ENCODE peak calls at places on chromosomes 1 and 21, in five cellular contexts. One of them, this sample, is unnamed.

GRCh38 chr21:45651921-45652320 is 8.4 kb downstream of the PCBP3 start:
- DNase-seq in transverse colon: no peak
- DNase-seq in HFFc6: no peak
- DNase-seq in mucosa of descending colon: no peak
- DNase-seq in neural crest cell: no peak
- DNase-seq in this sample: no peak

GRCh38 chr1:16026723-16027484 is 5.1 kb downstream of the CLCNKA start:
- DNase-seq in transverse colon: peak; percentile 25
- DNase-seq in HFFc6: no peak
- DNase-seq in mucosa of descending colon: no peak
- DNase-seq in neural crest cell: peak; percentile 69
- DNase-seq in this sample: no peak

GRCh38 chr1:87113313-87113712 is 198.9 kb downstream of the HS2ST1 start:
- DNase-seq in transverse colon: no peak
- DNase-seq in HFFc6: peak; percentile 69
- DNase-seq in mucosa of descending colon: no peak
- DNase-seq in neural crest cell: no peak
- DNase-seq in this sample: no peak

GRCh38 chr21:34510148-34511142 is 1.6 kb downstream of the KCNE1 start:
- DNase-seq in transverse colon: peak; percentile 88
- DNase-seq in HFFc6: peak; percentile 61
- DNase-seq in mucosa of descending colon: peak; percentile 84
- DNase-seq in neural crest cell: peak; percentile 48
- DNase-seq in this sample: no peak

GRCh38 chr1:219271914-219272545 is 98.4 kb downstream of the LYPLAL1 start:
- DNase-seq in transverse colon: no peak
- DNase-seq in HFFc6: no peak
- DNase-seq in mucosa of descending colon: no peak
- DNase-seq in neural crest cell: no peak
- DNase-seq in this sample: no peak

GRCh38 chr1:30400436-30400975 is 322.9 kb downstream of the MATN1 start:
- DNase-seq in transverse colon: no peak
- DNase-seq in HFFc6: no peak
- DNase-seq in mucosa of descending colon: no peak
- DNase-seq in neural crest cell: no peak
- DNase-seq in this sample: no peak

GRCh38 chr1:58670200-58670599 is 29.7 kb downstream of the MYSM1 start:
- DNase-seq in transverse colon: no peak
- DNase-seq in HFFc6: no peak
- DNase-seq in mucosa of descending colon: no peak
- DNase-seq in neural crest cell: no peak
- DNase-seq in this sample: no peak

GRCh38 chr1:33430751-33431593 is at the start of gene PHC2:
- DNase-seq in transverse colon: peak; percentile 96
- DNase-seq in HFFc6: peak; percentile 92
- DNase-seq in mucosa of descending colon: peak; percentile 97
- DNase-seq in neural crest cell: peak; percentile 92
- DNase-seq in this sample: peak; percentile 91

GRCh38 chr1:167627865-167628641 is 2.0 kb upstream of the RCSD1 start:
- DNase-seq in transverse colon: peak; percentile 67
- DNase-seq in HFFc6: no peak
- DNase-seq in mucosa of descending colon: peak; percentile 76
- DNase-seq in neural crest cell: no peak
- DNase-seq in this sample: no peak

GRCh38 chr1:16980473-16981268 is at the start of gene MFAP2:
- DNase-seq in transverse colon: no peak
- DNase-seq in HFFc6: peak; percentile 30
- DNase-seq in mucosa of descending colon: no peak
- DNase-seq in neural crest cell: no peak
- DNase-seq in this sample: no peak

GRCh38 chr21:44935533-44935927 is 4.3 kb upstream of the SLX9 start:
- DNase-seq in transverse colon: no peak
- DNase-seq in HFFc6: no peak
- DNase-seq in mucosa of descending colon: no peak
- DNase-seq in neural crest cell: no peak
- DNase-seq in this sample: no peak

GRCh38 chr21:42520628-42521253 is 7.1 kb downstream of the SLC37A1 start:
- DNase-seq in transverse colon: no peak
- DNase-seq in HFFc6: no peak
- DNase-seq in mucosa of descending colon: no peak
- DNase-seq in neural crest cell: peak; percentile 36
- DNase-seq in this sample: no peak
- TF ChIP-seq CTCF in transverse colon: no peak
- TF ChIP-seq CTCF in HFFc6: peak; percentile 54
- TF ChIP-seq CTCF in mucosa of descending colon: no peak
- TF ChIP-seq CTCF in neural crest cell: peak; percentile 51
- TF ChIP-seq CTCF in this sample: peak; percentile 49

DNA sequence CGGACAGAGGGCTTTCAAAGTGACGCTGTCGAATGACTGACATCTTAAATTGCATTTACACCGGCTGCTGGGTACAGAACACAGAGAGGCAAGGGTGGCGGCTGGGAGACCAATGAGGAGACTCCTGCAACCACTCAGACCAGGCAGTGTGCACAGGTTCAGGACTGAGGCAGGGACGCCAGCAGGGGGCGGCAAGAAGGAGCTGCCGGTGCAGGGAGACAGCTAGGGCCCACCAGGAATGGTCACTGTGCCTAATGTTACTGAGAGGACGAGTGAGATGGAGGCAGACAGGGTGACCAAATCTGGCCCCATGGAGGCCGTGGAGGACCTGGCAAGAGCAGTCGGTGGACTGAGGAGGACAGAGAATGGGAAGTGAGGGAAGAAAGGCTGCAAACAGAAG is 23.5 kb downstream of the GLIS1 start:
- DNase-seq in transverse colon: no peak
- DNase-seq in HFFc6: peak; percentile 14
- DNase-seq in mucosa of descending colon: no peak
- DNase-seq in neural crest cell: peak; percentile 64
- DNase-seq in this sample: no peak
- TF ChIP-seq CTCF in transverse colon: peak; percentile 7
- TF ChIP-seq CTCF in HFFc6: peak; percentile 79
- TF ChIP-seq CTCF in mucosa of descending colon: no peak
- TF ChIP-seq CTCF in neural crest cell: peak; percentile 60
- TF ChIP-seq CTCF in this sample: peak; percentile 58

DNA sequence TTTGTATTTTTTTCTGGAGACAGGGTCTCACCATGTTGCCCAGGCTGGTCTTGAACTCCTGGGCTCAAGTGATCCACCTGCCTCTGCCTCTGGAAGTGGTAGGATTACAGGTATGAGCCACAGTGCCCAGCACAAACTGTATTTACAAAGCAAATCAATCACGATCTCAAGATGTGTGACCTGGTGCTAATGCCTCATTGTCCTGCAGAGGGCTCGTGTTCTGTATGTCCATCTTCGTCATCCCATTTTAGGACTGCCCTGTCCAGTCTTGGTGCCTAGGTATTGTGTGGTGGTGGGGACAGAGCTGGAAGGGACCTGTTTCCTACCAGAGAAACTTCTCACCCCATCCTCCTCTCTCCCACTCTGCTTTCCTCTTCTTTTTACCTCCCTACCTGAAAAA is 20.2 kb downstream of the PROK1 start:
- DNase-seq in transverse colon: no peak
- DNase-seq in HFFc6: no peak
- DNase-seq in mucosa of descending colon: no peak
- DNase-seq in neural crest cell: no peak
- DNase-seq in this sample: no peak
- TF ChIP-seq CTCF in transverse colon: no peak
- TF ChIP-seq CTCF in HFFc6: no peak
- TF ChIP-seq CTCF in mucosa of descending colon: no peak
- TF ChIP-seq CTCF in neural crest cell: no peak
- TF ChIP-seq CTCF in this sample: no peak

DNA sequence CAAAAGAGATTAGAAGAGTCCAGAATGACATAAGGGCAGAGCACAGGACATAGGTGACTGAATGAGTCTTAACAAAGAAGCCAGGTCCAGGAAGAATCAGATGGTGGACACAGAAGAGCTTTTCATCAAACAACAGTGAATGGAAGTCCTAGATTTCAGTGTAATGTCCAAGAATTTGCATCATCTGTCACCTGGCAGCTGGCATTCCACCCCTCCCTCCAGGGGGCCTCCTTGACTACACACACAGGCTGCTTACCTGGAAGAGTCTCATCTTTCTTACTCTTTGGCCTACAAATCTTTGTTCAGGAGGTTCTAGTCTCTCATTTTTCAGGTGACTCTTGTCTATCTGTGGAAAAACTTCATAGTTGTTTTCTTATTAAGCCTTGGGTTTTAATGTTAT is 36.2 kb downstream of the GORAB start:
- DNase-seq in transverse colon: no peak
- DNase-seq in HFFc6: no peak
- DNase-seq in mucosa of descending colon: no peak
- DNase-seq in neural crest cell: no peak
- DNase-seq in this sample: no peak
- TF ChIP-seq CTCF in transverse colon: no peak
- TF ChIP-seq CTCF in HFFc6: no peak
- TF ChIP-seq CTCF in mucosa of descending colon: no peak
- TF ChIP-seq CTCF in neural crest cell: no peak
- TF ChIP-seq CTCF in this sample: no peak

GRCh38 chr1:202659974-202660373 is 50.3 kb downstream of the SYT2 start:
- DNase-seq in transverse colon: no peak
- DNase-seq in HFFc6: no peak
- DNase-seq in mucosa of descending colon: no peak
- DNase-seq in neural crest cell: no peak
- DNase-seq in this sample: no peak
- TF ChIP-seq CTCF in transverse colon: no peak
- TF ChIP-seq CTCF in HFFc6: no peak
- TF ChIP-seq CTCF in mucosa of descending colon: no peak
- TF ChIP-seq CTCF in neural crest cell: peak; percentile 19
- TF ChIP-seq CTCF in this sample: no peak

GRCh38 chr1:156813750-156814570 is 2.7 kb downstream of the SH2D2A start:
- DNase-seq in transverse colon: peak; percentile 82
- DNase-seq in HFFc6: no peak
- DNase-seq in mucosa of descending colon: peak; percentile 79
- DNase-seq in neural crest cell: peak; percentile 46
- DNase-seq in this sample: peak; percentile 91
- TF ChIP-seq CTCF in transverse colon: peak; percentile 68
- TF ChIP-seq CTCF in HFFc6: peak; percentile 71
- TF ChIP-seq CTCF in mucosa of descending colon: peak; percentile 67
- TF ChIP-seq CTCF in neural crest cell: peak; percentile 70
- TF ChIP-seq CTCF in this sample: peak; percentile 61

GRCh38 chr1:147738739-147739476 is 21.5 kb downstream of the GJA5 start:
- DNase-seq in transverse colon: no peak
- DNase-seq in HFFc6: no peak
- DNase-seq in mucosa of descending colon: no peak
- DNase-seq in neural crest cell: no peak
- DNase-seq in this sample: no peak
- TF ChIP-seq CTCF in transverse colon: no peak
- TF ChIP-seq CTCF in HFFc6: no peak
- TF ChIP-seq CTCF in mucosa of descending colon: no peak
- TF ChIP-seq CTCF in neural crest cell: no peak
- TF ChIP-seq CTCF in this sample: no peak

DNA sequence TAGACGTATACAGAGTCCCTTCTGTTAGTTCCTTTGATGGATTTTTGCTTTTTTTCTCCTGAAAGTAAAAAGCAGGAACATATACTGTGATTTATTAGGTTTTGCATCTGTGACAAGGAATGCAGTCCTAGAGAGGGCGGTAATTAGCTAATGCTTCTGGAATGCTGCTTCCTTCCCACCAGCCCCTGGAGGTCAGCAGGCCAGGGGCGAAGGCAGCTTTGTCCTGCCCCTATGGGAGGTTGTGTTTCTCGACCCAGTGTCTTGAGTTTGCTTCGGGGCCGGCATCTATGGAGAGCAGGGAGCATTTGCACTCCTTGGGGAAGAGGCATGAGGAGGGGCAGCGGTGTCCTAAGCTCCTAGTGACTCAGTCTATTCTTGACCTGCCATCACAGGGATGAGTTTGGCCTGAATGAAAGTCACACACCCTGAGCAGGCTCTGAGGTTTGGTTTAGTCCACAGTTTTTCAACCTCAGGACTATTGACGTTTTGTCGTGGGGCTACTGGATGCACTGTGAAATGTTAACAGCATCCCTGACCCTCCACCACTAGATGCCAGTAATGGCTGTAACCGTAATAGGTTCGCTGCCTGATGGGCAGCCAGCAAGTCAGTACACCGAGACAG is 85.0 kb upstream of the KCNJ15 start:
- DNase-seq in transverse colon: no peak
- DNase-seq in HFFc6: peak; percentile 40
- DNase-seq in mucosa of descending colon: no peak
- DNase-seq in neural crest cell: peak; percentile 10
- DNase-seq in this sample: no peak
- TF ChIP-seq CTCF in transverse colon: no peak
- TF ChIP-seq CTCF in HFFc6: peak; percentile 47
- TF ChIP-seq CTCF in mucosa of descending colon: no peak
- TF ChIP-seq CTCF in neural crest cell: peak; percentile 28
- TF ChIP-seq CTCF in this sample: no peak

DNA sequence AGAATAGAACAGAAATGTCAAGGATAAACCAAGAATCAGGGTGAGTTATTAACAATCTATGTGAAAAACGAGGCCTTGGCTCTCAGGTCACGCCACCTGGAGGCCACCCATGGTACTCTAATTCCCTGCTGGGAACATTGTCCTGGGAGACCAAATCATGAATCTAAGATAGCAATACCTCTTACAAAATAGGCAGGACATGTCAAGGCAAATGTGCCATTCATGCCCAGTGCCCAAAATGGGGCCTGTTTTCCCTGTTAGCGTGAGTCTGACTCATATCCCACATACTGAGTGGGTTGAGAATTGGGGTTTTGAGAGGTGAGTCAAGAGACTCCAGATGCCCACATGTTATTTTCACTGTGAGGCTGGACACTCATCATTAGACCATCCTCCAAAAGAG is 380.8 kb downstream of the HHIPL2 start:
- DNase-seq in transverse colon: peak; percentile 24
- DNase-seq in HFFc6: peak; percentile 90
- DNase-seq in mucosa of descending colon: no peak
- DNase-seq in neural crest cell: peak; percentile 5
- DNase-seq in this sample: peak; percentile 17
- TF ChIP-seq CTCF in transverse colon: peak; percentile 52
- TF ChIP-seq CTCF in HFFc6: peak; percentile 87
- TF ChIP-seq CTCF in mucosa of descending colon: peak; percentile 34
- TF ChIP-seq CTCF in neural crest cell: peak; percentile 67
- TF ChIP-seq CTCF in this sample: peak; percentile 73

This sample was measured in D721Med.